ENCODE peak calls at places on chromosome 3, in eight cellular contexts. W is MM.1S, I is HepG2, S is H9, E is GM12878, K is SK-N-SH, G is GM23248, N is PC-9. Q is an unnamed sample. For H3K4me1, H3K9me3 and H4K20me1, the result is how much of the 10 kb centered on the place peaks cover.

GRCh38 chr3:23697416-23697815 is 108.3 kb upstream of the UBE2E1 start:
- DNase-seq in W (no peak), I (no peak), S (peak), E (no peak), K (no peak), G (no peak), N (no peak), Q (no peak)

GRCh38 chr3:188287339-188287738 is 133.4 kb downstream of the LPP start:
- DNase-seq in W (no peak), I (no peak), S (no peak), E (no peak), K (no peak), G (no peak), N (no peak), Q (no peak)

GRCh38 chr3:126923895-126924294 is 59.0 kb upstream of the PLXNA1 start:
- DNase-seq in W (no peak), I (no peak), S (no peak), E (no peak), K (no peak), G (no peak), N (no peak), Q (no peak)

GRCh38 chr3:193124861-193125260 is 116.2 kb upstream of the PLAAT1 start:
- DNase-seq in W (no peak), I (no peak), S (no peak), E (no peak), K (no peak), G (no peak), N (no peak), Q (no peak)

GRCh38 chr3:9690451-9691450 is 12.9 kb upstream of the CPNE9 start:
- DNase-seq in W (no peak), I (no peak), S (no peak), E (peak), K (peak), G (no peak), N (no peak), Q (peak)

GRCh38 chr3:67357610-67358458 is 296.6 kb downstream of the SUCLG2 start:
- DNase-seq in W (no peak), I (peak), S (peak), E (no peak), K (peak), G (peak), N (no peak), Q (peak)

GRCh38 chr3:64008487-64008886 is 14.8 kb downstream of the PSMD6 start:
- DNase-seq in W (no peak), I (no peak), S (no peak), E (no peak), K (no peak), G (no peak), N (no peak), Q (no peak)

GRCh38 chr3:71247221-71247947 is 336.1 kb downstream of the FOXP1 start:
- DNase-seq in W (no peak), I (peak), S (peak), E (no peak), K (peak), G (peak), N (no peak), Q (no peak)

GRCh38 chr3:167396075-167396474 is 16.0 kb upstream of the ZBBX start:
- DNase-seq in W (no peak), I (no peak), S (no peak), E (no peak), K (no peak), G (no peak), N (no peak), Q (no peak)

GRCh38 chr3:46070458-46071136 is 43.3 kb upstream of the XCR1 start:
- DNase-seq in W (peak), I (no peak), S (no peak), E (no peak), K (no peak), G (no peak), N (no peak), Q (no peak)

GRCh38 chr3:185734725-185735096 is 90.1 kb downstream of the IGF2BP2 start:
- DNase-seq in W (no peak), I (no peak), S (no peak), E (no peak), K (no peak), G (no peak), N (no peak), Q (no peak)

GRCh38 chr3:139434764-139435291 is 41.5 kb downstream of the RBP2 start:
- DNase-seq in W (no peak), I (no peak), S (no peak), E (no peak), K (no peak), G (peak), N (peak), Q (no peak)

GRCh38 chr3:16085884-16086608 is 88.4 kb upstream of the GALNT15 start:
- DNase-seq in W (no peak), I (no peak), S (no peak), E (no peak), K (no peak), G (no peak), N (no peak), Q (peak)

GRCh38 chr3:132513057-132513456 is 84.0 kb upstream of the ACKR4 start:
- DNase-seq in W (no peak), I (no peak), S (no peak), E (no peak), K (no peak), G (no peak), N (no peak), Q (no peak)

GRCh38 chr3:58173670-58174472 is 36.9 kb downstream of the DNASE1L3 start:
- DNase-seq in W (peak), I (peak), S (peak), E (no peak), K (peak), G (no peak), N (no peak), Q (no peak)

GRCh38 chr3:155088705-155089380 is 8.7 kb downstream of the MME start:
- DNase-seq in W (no peak), I (no peak), S (no peak), E (no peak), K (no peak), G (no peak), N (no peak), Q (no peak)

GRCh38 chr3:145518639-145519038 is 642.3 kb downstream of the PLOD2 start:
- DNase-seq in W (no peak), I (peak), S (no peak), E (no peak), K (no peak), G (no peak), N (no peak), Q (no peak)

GRCh38 chr3:264394-265156 is 68.0 kb downstream of the CHL1 start:
- DNase-seq in W (no peak), I (peak), S (no peak), E (no peak), K (no peak), G (peak), N (peak), Q (peak)

GRCh38 chr3:55485208-55485791 is 1.8 kb downstream of the WNT5A start:
- DNase-seq in W (peak), I (peak), S (peak), E (peak), K (peak), G (peak), N (no peak), Q (peak)

GRCh38 chr3:24005669-24006068 is 60.6 kb downstream of the NR1D2 start:
- DNase-seq in W (no peak), I (no peak), S (no peak), E (no peak), K (no peak), G (no peak), N (no peak), Q (no peak)

GRCh38 chr3:169822540-169822939 is 9.8 kb upstream of the LRRC34 start:
- DNase-seq in W (no peak), I (no peak), S (no peak), E (no peak), K (no peak), G (no peak), N (no peak), Q (no peak)

GRCh38 chr3:174198199-174198598 is 660.9 kb upstream of the NAALADL2 start:
- DNase-seq in W (no peak), I (no peak), S (no peak), E (no peak), K (no peak), G (peak), N (peak), Q (peak)

DNA sequence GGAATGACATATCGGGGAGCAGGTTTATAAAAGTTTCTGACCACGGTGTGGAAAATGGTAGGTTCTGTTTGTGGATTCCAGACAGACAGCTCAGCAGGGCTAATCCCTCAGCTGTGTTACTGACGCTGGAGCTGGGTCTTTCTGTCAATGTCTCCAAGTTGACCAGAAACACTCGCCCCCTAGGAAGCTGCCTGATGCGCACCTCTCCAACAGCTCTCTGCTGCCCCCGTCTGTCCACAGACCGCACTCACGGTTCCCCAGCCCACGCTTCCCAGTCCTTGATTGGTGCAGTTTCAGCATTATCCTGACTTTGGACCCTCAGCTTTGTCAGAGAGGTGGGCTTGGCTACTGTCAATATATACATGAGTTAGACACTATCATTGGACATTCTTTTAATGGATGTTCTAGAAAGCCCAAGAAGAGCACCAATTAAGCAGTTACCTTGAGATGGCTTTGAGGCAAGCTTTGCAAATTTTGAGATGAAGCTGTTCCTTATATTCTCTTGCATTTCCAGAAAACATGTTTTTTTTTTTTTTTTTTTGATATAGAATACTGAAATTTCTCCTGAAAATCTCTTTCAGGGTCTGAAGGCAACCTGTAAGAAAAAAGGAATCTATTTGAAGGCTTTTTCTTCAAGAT is 98.9 kb upstream of the TBC1D5 start:
- DNase-seq in W (peak), I (peak), S (peak), E (peak), K (peak), G (peak), N (no peak), Q (peak)
- H3K4me1 ChIP-seq in W (under half), I (under half), S (under half), E (under half), K (under half), G (under half), N (under half), Q (under half)

DNA sequence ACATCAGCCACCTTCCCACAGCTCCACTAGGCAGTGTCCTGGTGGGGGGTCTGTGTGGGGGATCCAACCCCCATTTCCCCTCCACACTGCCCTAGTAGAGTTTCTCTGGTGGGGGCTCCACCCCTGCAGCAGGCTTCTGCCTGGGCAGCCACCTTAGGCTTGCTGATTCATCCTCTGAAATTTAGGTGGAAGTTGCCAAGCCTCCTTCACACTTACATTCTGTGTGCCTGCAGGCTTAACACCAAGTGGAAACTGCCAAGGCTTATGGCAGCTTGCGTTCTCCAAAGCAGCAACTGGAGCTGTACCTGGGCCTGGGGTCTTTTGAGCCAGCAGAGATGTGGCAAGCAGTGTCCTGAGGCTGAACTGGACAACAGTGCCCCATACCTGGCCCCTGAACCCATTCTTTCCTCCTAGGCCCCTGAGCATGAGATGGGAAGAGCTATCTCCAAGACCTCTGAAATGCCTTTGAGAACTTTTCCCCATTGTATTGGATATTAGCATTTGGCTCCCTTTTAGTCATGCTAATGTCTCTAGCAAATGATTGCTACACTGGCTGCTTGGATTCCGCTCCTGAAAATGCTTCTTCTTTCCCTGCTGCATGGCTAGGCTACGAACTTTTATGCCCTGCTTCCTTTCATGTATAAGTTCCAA is 32.5 kb downstream of the CPN2 start:
- DNase-seq in W (no peak), I (no peak), S (no peak), E (no peak), K (no peak), G (peak), N (no peak), Q (no peak)
- H3K9me3 ChIP-seq in W (under half), I (under half), S (under half), E (under half), K (under half), G (under half), N (under half), Q (under half)

GRCh38 chr3:56785499-56785898 is 16.2 kb downstream of the ARHGEF3 start:
- DNase-seq in W (no peak), I (no peak), S (no peak), E (no peak), K (no peak), G (no peak), N (no peak), Q (no peak)
- H4K20me1 ChIP-seq in W (under half), I (under half), S (under half), E (under half), K (under half), G (under half), N (under half), Q (under half)

GRCh38 chr3:56677286-56677685 is 5.8 kb downstream of the TASOR start:
- DNase-seq in W (no peak), I (no peak), S (no peak), E (no peak), K (no peak), G (no peak), N (no peak), Q (no peak)
- H3K4me1 ChIP-seq in W (under half), I (under half), S (under half), E (under half), K (under half), G (under half), N (under half), Q (under half)

GRCh38 chr3:7207092-7207491 is 346.2 kb downstream of the GRM7 start:
- DNase-seq in W (no peak), I (no peak), S (no peak), E (no peak), K (no peak), G (no peak), N (no peak), Q (no peak)

GRCh38 chr3:7204848-7205156 is 343.9 kb downstream of the GRM7 start:
- DNase-seq in W (no peak), I (no peak), S (no peak), E (peak), K (no peak), G (no peak), N (no peak), Q (no peak)

GRCh38 chr3:7203969-7204847 is 343.3 kb downstream of the GRM7 start:
- DNase-seq in W (no peak), I (no peak), S (no peak), E (no peak), K (no peak), G (no peak), N (no peak), Q (no peak)

GRCh38 chr3:7205535-7206331 is 344.8 kb downstream of the GRM7 start:
- DNase-seq in W (peak), I (no peak), S (no peak), E (peak), K (no peak), G (no peak), N (no peak), Q (peak)

GRCh38 chr3:7201784-7202183 is 340.9 kb downstream of the GRM7 start:
- DNase-seq in W (no peak), I (no peak), S (no peak), E (no peak), K (peak), G (no peak), N (no peak), Q (no peak)
- H3K9me3 ChIP-seq in W (under half), I (half or more), S (under half), E (under half), K (under half), G (under half), N (under half), Q (under half)

DNA sequence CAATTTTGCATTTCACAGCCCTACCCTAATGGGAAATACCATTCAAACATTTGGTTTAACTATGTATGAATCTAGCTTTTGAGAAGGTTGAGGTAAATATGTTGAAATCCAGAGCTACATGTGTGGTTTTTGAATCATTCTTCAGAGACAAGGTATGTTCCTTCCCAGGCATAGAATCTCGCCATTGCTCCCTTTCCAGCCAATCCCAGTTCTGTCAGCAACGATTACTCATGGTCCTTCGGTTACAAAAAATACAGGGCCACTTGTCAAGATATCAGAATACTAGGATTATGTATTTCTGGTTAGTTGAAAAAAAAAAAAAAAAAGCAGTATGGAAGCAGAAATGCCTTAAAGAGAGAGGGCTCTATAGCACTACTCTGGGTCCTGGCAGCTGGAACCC is 182.4 kb downstream of the RBMS3 start:
- DNase-seq in W (no peak), I (no peak), S (no peak), E (no peak), K (no peak), G (no peak), N (no peak), Q (peak)
- H4K20me1 ChIP-seq in W (under half), I (under half), S (under half), E (under half), K (under half), G (under half), N (under half), Q (under half)

DNA sequence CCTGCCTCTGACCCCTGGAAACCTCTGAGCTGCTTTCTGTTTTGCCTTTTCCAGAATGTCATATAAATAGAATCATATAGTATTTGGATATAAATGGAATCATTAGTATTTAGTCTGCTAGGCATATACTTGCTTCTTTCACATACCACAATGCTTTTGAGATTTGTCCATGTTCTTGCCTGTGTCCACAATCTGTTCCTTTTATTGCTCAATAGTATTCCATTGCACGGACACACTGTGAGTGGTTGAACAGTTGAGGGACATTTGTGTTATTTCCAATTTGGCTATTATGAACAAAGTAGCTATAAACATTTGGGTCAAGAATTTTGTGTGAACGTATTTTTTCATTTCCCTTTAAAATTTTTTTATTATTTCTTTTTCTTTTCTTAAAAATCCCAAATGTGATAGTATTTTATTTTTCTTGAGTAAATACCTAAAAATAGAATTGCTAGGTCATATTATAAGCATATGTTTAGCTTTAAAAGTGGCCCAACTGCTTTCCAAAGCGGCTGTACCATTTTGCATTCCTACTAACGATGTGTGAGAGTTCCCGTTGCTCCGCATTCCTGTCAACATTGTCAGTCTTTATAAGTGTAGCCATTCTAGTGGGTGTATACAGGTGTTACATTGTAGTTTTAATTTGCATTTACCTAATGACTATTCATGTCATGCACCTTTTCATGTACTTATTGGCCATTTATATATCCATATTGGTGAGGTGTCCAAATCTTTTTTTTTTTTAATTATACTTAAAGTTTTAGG is 26.5 kb downstream of the WDR53 start:
- DNase-seq in W (no peak), I (no peak), S (no peak), E (no peak), K (no peak), G (no peak), N (no peak), Q (no peak)
- H3K4me1 ChIP-seq in W (under half), I (under half), S (under half), E (under half), K (under half), G (under half), N (under half), Q (under half)

DNA sequence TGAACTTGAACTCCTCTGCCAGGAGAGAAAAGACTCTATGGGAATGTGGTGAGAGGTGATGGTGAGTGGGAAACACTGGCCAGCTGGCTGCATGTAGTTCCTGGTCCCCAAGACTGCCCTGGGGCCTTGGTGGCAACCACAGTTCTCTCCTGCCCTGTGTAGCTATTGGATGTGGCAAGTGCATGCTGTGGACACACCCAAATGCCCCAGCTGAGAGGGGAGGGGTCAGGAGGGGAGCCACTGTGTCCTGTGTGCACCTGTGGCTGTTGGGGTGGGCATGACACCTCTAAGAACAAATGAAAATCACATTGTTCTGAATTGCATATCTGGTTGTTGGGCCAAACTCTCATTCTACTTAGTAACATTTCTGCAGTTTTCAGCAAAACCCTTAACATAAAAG is 409.6 kb downstream of the NSUN3 start:
- DNase-seq in W (no peak), I (no peak), S (no peak), E (no peak), K (no peak), G (no peak), N (no peak), Q (no peak)
- H3K9me3 ChIP-seq in W (under half), I (under half), S (under half), E (under half), K (under half), G (under half), N (under half), Q (under half)

DNA sequence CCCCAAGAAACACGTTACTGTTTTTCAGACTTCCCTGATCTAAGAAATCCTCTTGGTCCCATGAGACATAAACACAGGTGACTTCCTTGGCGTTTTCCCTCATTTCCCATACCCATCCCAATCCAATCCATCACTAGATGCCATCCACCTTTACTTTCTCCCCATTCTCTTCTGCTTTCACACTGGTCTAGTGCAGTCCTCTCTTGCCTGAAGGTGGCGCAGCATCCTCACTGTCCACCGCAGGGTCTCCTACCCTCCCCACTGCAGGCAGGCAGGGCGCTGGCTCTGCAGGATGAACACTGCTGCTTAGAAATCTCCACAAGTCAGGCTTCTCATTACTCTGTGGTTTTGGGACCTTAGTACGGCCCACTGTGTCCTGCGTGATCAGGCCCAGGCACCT is 58.2 kb downstream of the RAB7A start:
- DNase-seq in W (no peak), I (peak), S (peak), E (no peak), K (peak), G (no peak), N (no peak), Q (no peak)
- H4K20me1 ChIP-seq in W (under half), I (half or more), S (under half), E (under half), K (half or more), G (under half), N (half or more), Q (half or more)

Q was measured in astrocyte.